ENCODE peak calls at places on chromosomes 2 and 18, in nine cellular contexts. X is transverse colon, N is fibroblast of lung, F is PC-3, Q is body of pancreas, C is Peyer's patch, U is AG09309, H is epithelial cell of esophagus, P is heart right ventricle. M is an unnamed sample.

GRCh38 chr2:8090748-8091700 is 590.8 kb upstream of the ID2 start:
- DNase-seq in X (peak; percentile 17), N (peak; percentile 90), F (peak; percentile 79), Q (peak; percentile 73), C (no peak), U (peak; percentile 76), H (peak; percentile 65), P (peak; percentile 40), M (peak; percentile 91)

GRCh38 chr2:161569401-161569800 is 54.8 kb upstream of the SLC4A10 start:
- DNase-seq in X (no peak), N (no peak), F (no peak), Q (no peak), C (no peak), U (no peak), H (no peak), P (no peak), M (no peak)

GRCh38 chr2:3204451-3204850 is 173.2 kb downstream of the EIPR1 start:
- DNase-seq in X (no peak), N (no peak), F (no peak), Q (no peak), C (no peak), U (no peak), H (no peak), P (no peak), M (no peak)

GRCh38 chr2:197075286-197075685 is 148.8 kb upstream of the PGAP1 start:
- DNase-seq in X (no peak), N (peak; percentile 64), F (no peak), Q (no peak), C (no peak), U (no peak), H (no peak), P (no peak), M (no peak)

GRCh38 chr2:40240067-40240466 is 211.8 kb downstream of the SLC8A1 start:
- DNase-seq in X (peak; percentile 61), N (peak; percentile 96), F (peak; percentile 9), Q (peak; percentile 68), C (peak; percentile 53), U (peak; percentile 87), H (peak; percentile 86), P (peak; percentile 82), M (peak; percentile 99)

GRCh38 chr18:46622999-46623398 is 34.0 kb downstream of the LOXHD1 start:
- DNase-seq in X (no peak), N (peak; percentile 11), F (peak; percentile 25), Q (no peak), C (no peak), U (no peak), H (peak; percentile 23), P (no peak), M (peak; percentile 24)

GRCh38 chr2:72138921-72139381 is 8.7 kb downstream of the CYP26B1 start:
- DNase-seq in X (no peak), N (peak; percentile 54), F (no peak), Q (no peak), C (peak; percentile 48), U (no peak), H (no peak), P (no peak), M (no peak)

GRCh38 chr2:186595219-186595618 is 5.4 kb downstream of the ITGAV start:
- DNase-seq in X (no peak), N (peak; percentile 71), F (peak; percentile 23), Q (peak; percentile 58), C (no peak), U (no peak), H (peak; percentile 29), P (no peak), M (peak; percentile 63)

GRCh38 chr18:13005289-13005688 is 14.1 kb downstream of the CEP192 start:
- DNase-seq in X (no peak), N (no peak), F (no peak), Q (no peak), C (no peak), U (no peak), H (no peak), P (no peak), M (no peak)

GRCh38 chr2:234366891-234367290 is 130.0 kb downstream of the ARL4C start:
- DNase-seq in X (no peak), N (no peak), F (peak; percentile 55), Q (peak; percentile 32), C (no peak), U (no peak), H (peak; percentile 66), P (no peak), M (no peak)

GRCh38 chr2:47373747-47374146 is 29.2 kb upstream of the MSH2 start:
- DNase-seq in X (peak; percentile 52), N (no peak), F (peak; percentile 18), Q (peak; percentile 51), C (peak; percentile 63), U (no peak), H (peak; percentile 17), P (no peak), M (no peak)

DNA sequence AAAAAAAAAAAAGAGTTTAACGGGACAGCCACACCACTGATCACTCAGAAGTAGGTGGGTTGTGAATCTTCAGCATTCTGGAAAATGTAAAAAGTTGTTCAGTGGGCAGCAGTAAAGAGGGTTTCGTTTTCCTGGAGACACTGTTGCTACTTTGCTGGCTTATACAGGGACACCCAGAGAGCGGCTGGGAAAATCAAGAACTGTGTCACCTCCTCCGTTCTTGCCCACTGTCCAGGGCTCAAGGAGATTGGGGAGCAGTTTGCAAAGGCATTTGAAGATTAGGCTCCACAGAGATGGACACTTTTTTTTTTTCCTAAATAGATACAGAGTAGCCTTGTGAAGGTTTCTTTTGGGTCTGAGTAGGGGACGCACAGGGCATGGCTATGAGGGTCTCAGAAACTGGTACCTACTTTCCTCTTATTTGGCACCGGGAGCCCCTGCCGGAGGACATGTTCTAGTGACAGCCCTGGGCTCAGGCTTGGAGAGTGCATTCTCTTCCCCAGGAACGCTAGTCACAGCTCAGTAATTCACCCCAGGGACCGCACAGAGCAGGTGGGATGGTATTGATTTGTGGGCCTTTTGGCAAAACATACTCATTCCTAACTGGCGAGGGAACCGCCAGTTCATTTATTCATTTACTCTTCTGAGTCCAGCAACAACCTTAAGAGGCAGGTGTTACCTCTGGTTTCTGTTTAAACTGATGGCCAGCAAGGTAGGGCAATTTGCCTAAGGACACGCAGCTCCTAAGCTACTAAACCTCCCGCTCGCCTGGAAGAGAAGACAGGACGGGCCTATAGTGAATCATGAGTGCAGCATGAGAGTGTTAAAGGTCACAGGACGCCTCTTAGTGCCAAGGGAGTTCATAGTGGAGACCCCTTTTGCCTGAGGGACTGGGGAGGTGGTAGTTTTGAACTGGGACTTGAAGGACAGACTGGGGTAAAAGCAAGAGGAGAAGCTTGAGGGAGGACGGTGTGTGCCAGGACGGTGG is 53.1 kb downstream of the HPCAL1 start:
- DNase-seq in X (no peak), N (no peak), F (peak; percentile 11), Q (peak; percentile 69), C (no peak), U (no peak), H (no peak), P (no peak), M (no peak)
- TF ChIP-seq CTCF in X (no peak), N (no peak), F (no peak), Q (no peak), C (no peak), U (no peak), H (no peak), P (no peak), M (no peak)

DNA sequence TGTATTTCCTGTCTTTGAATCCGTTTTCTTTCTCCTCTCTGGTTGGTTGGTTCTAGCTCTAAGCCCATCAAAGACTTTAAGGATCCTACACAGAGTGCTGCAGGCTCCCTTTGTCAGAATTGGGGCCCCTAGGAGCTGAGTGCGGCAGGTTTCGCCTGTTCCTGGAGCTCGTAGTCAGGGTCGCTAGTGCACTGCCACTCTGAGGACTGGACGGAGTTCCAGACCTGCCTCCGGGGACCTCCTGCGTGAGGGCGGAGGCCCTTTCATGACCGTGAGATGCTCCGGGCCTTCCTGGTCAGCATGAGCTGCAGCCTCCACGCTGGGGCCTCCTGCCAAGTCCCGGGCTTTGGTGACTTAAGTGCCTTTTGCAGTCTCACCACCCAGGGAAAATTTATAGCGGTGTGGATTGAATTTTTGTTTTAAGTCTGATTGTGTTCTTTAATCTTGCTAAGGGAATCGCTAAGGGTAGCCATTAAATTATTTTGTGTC is 33.7 kb downstream of the CHRNA1 start:
- DNase-seq in X (no peak), N (no peak), F (no peak), Q (no peak), C (no peak), U (no peak), H (no peak), P (no peak), M (no peak)
- H3K4me3 ChIP-seq in X (peak overlapping the region; percentile 24), N (peak overlapping the region; percentile 39), F (no peak overlapping the region), Q (no peak overlapping the region), C (no peak overlapping the region), U (peak overlapping the region; percentile 50), H (no peak overlapping the region), P (peak overlapping the region; percentile 51), M (no peak overlapping the region)

DNA sequence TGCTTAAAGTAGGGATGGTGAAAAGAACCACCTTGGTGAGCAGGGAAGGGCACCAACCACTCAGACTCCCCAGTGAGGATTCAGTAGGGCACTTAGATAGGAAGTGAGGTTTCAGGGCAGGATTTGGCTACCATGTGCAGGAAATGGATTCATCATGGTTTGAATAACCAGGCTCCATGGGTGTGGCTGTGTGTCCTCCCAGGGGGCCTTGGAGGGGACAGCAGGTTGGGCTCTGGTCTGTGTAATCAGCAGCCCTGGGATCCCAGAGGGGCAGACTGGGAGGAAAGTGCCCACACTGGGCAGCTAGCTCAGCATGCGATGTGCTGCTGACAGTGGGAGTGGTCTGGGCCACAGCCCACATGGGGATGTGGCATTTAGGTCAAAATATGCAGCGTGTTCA is 224.6 kb downstream of the CELF4 start:
- DNase-seq in X (no peak), N (no peak), F (no peak), Q (no peak), C (no peak), U (no peak), H (no peak), P (no peak), M (no peak)
- TF ChIP-seq CTCF in X (no peak), N (no peak), F (no peak), Q (no peak), C (no peak), U (no peak), H (no peak), P (no peak), M (no peak)

GRCh38 chr18:48007955-48008701 is 77.7 kb upstream of the SMAD2 start:
- DNase-seq in X (peak; percentile 73), N (peak; percentile 59), F (peak; percentile 52), Q (peak; percentile 81), C (peak; percentile 78), U (no peak), H (peak; percentile 62), P (peak; percentile 68), M (peak; percentile 32)
- H3K4me3 ChIP-seq in X (peak overlapping the region; percentile 52), N (peak overlapping the region; percentile 38), F (peak overlapping the region; percentile 70), Q (no peak overlapping the region), C (peak overlapping the region; percentile 64), U (peak overlapping the region; percentile 40), H (peak overlapping the region; percentile 40), P (peak overlapping the region; percentile 68), M (peak overlapping the region; percentile 52)

GRCh38 chr2:226795281-226796011 is 4.2 kb downstream of the IRS1 start:
- DNase-seq in X (no peak), N (peak; percentile 33), F (peak; percentile 37), Q (no peak), C (no peak), U (no peak), H (peak; percentile 44), P (peak; percentile 36), M (peak; percentile 47)
- TF ChIP-seq CTCF in X (no peak), N (peak; percentile 10), F (peak; percentile 16), Q (no peak), C (no peak), U (peak; percentile 50), H (no peak), P (peak; percentile 8), M (peak; percentile 30)

GRCh38 chr2:23617167-23617787 is 232.3 kb downstream of the KLHL29 start:
- DNase-seq in X (peak; percentile 46), N (peak; percentile 60), F (no peak), Q (peak; percentile 48), C (no peak), U (peak; percentile 41), H (no peak), P (no peak), M (peak; percentile 87)
- H3K4me3 ChIP-seq in X (no peak overlapping the region), N (peak overlapping the region; percentile 17), F (no peak overlapping the region), Q (no peak overlapping the region), C (no peak overlapping the region), U (no peak overlapping the region), H (no peak overlapping the region), P (peak overlapping the region; percentile 41), M (no peak overlapping the region)